ENCODE peak calls at places on chromosomes 16 and 17, in nine cellular contexts. S is left lung, Y is adrenal gland, I is psoas muscle, K is thoracic aorta, T is fibroblast of lung, L is tibial nerve, R is astrocyte, C is neural progenitor cell. E is an unnamed sample.

GRCh38 chr17:50835563-50836231 is at the start of gene WFIKKN2:
- DNase-seq in S (no peak), Y (no peak), I (no peak), K (no peak), T (no peak), L (no peak), R (no peak), C (peak; percentile 48), E (no peak)

GRCh38 chr16:88351521-88352101 is 31.1 kb upstream of the ZNF469 start:
- DNase-seq in S (peak; percentile 59), Y (no peak), I (peak; percentile 7), K (no peak), T (no peak), L (no peak), R (no peak), C (no peak), E (no peak)

GRCh38 chr16:84677017-84677803 is 22.6 kb upstream of the USP10 start:
- DNase-seq in S (no peak), Y (no peak), I (no peak), K (no peak), T (no peak), L (no peak), R (no peak), C (peak; percentile 6), E (no peak)

GRCh38 chr17:28720247-28720996 is 637 bp downstream of the RPL23A start:
- DNase-seq in S (no peak), Y (no peak), I (no peak), K (no peak), T (no peak), L (no peak), R (no peak), C (no peak), E (no peak)

GRCh38 chr16:87628940-87629339 is 26.6 kb downstream of the JPH3 start:
- DNase-seq in S (peak; percentile 37), Y (peak; percentile 93), I (peak; percentile 30), K (no peak), T (no peak), L (no peak), R (peak; percentile 4), C (no peak), E (no peak)

GRCh38 chr16:3170440-3171180 is 17.4 kb upstream of the OR1F1 start:
- DNase-seq in S (no peak), Y (no peak), I (no peak), K (no peak), T (no peak), L (no peak), R (no peak), C (peak; percentile 57), E (no peak)

GRCh38 chr17:46832306-46832895 is 13.9 kb upstream of the WNT3 start:
- DNase-seq in S (no peak), Y (no peak), I (no peak), K (no peak), T (no peak), L (no peak), R (no peak), C (peak; percentile 85), E (no peak)

GRCh38 chr16:75107505-75107904 is 9.1 kb downstream of the LDHD start:
- DNase-seq in S (peak; percentile 63), Y (no peak), I (no peak), K (no peak), T (no peak), L (no peak), R (no peak), C (no peak), E (no peak)

GRCh38 chr16:68704232-68704867 is 32.7 kb upstream of the CDH1 start:
- DNase-seq in S (peak; percentile 87), Y (peak; percentile 77), I (peak; percentile 38), K (no peak), T (peak; percentile 52), L (peak; percentile 60), R (peak; percentile 31), C (peak; percentile 87), E (peak; percentile 77)

GRCh38 chr17:43171761-43172487 is 910 bp downstream of the NBR1 start:
- DNase-seq in S (no peak), Y (peak; percentile 67), I (no peak), K (no peak), T (peak; percentile 92), L (peak; percentile 68), R (peak; percentile 95), C (peak; percentile 8), E (peak; percentile 17)
- TF ChIP-seq CTCF in S (no peak), Y (peak; percentile 18), I (no peak), K (no peak), T (peak; percentile 35), L (peak; percentile 17), R (no peak), C (peak; percentile 39), E (peak; percentile 38)

GRCh38 chr17:44438634-44439033 is 49.2 kb upstream of the ITGA2B start:
- DNase-seq in S (no peak), Y (no peak), I (no peak), K (no peak), T (no peak), L (no peak), R (no peak), C (peak; percentile 6), E (no peak)

GRCh38 chr17:44432254-44433157 is 43.1 kb upstream of the ITGA2B start:
- DNase-seq in S (no peak), Y (no peak), I (no peak), K (no peak), T (no peak), L (no peak), R (no peak), C (no peak), E (no peak)

GRCh38 chr17:44439168-44439567 is 49.7 kb upstream of the ITGA2B start:
- DNase-seq in S (no peak), Y (no peak), I (no peak), K (no peak), T (no peak), L (no peak), R (no peak), C (no peak), E (no peak)

GRCh38 chr17:44436336-44436735 is 46.9 kb upstream of the ITGA2B start:
- DNase-seq in S (no peak), Y (no peak), I (no peak), K (no peak), T (no peak), L (no peak), R (no peak), C (no peak), E (no peak)
- H3K4me1 ChIP-seq in S (peaks cover 8% of the 10 kb centered on the region), Y (peaks cover 10% of the 10 kb centered on the region), I (peaks cover 58% of the 10 kb centered on the region), K (peaks cover 8% of the 10 kb centered on the region), T (no peaks in the 10 kb centered on the region), L (peaks cover 9% of the 10 kb centered on the region), R (no peaks in the 10 kb centered on the region), C (peaks cover 19% of the 10 kb centered on the region), E (no peaks in the 10 kb centered on the region)

DNA sequence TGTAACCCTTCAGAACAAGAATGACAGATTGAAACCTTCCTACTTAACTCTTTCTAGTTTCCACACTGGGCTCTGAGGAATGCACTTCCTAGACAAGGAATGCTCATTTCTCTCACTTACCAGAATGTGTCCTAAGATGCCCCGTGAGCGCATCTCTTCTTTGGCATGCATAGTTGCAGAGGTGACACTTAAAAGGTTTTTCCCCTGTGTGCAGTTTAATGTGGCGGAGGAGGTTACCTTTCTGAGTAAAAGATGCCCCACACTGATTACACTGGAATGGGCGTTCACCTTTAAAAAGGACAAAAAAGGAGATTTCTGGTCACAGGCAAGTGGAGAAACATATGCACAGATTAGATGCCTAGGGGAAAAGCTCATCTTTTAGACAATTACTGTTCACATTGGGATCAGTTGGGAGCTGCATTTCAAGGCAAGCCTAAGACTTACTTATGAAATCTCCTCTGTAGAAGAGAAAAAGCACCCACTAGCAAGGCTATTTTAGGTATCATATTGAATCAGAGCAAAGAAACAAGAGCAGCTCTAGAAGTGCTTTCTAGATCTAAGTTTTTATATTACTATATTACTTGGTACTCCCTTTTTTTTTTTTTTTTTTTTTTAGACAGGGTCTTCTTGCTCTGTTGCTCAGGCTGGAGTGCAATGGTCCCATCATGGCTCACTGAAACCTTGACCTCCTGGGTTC is 53.7 kb downstream of the GRB7 start:
- DNase-seq in S (no peak), Y (no peak), I (no peak), K (no peak), T (no peak), L (no peak), R (no peak), C (peak; percentile 54), E (no peak)
- H3K27me3 ChIP-seq in S (peaks cover 3% of the 10 kb centered on the region), Y (peaks cover 3% of the 10 kb centered on the region), I (peaks cover 16% of the 10 kb centered on the region), K (no peaks in the 10 kb centered on the region), T (no peaks in the 10 kb centered on the region), L (peaks cover 27% of the 10 kb centered on the region), R (peaks cover 43% of the 10 kb centered on the region), C (no peaks in the 10 kb centered on the region), E (peaks cover 34% of the 10 kb centered on the region)

GRCh38 chr17:82864721-82865240 is 25.0 kb upstream of the ZNF750 start:
- DNase-seq in S (peak; percentile 68), Y (no peak), I (no peak), K (no peak), T (no peak), L (no peak), R (no peak), C (no peak), E (no peak)
- TF ChIP-seq CTCF in S (no peak), Y (no peak), I (no peak), K (no peak), T (no peak), L (no peak), R (no peak), C (no peak), E (no peak)

E was measured in BE2C.